ENCODE peak calls at places on chromosomes 6 and 20, in six cellular contexts. F is kidney epithelial cell, L is bronchial epithelial cell, I is ovary, T is spleen, B is fibroblast of lung. R is an unnamed sample.

GRCh38 chr6:121876721-121877120 is 441.3 kb downstream of the GJA1 start:
- DNase-seq in T (no peak), I (no peak), F (no peak), B (no peak), L (no peak), R (no peak)

GRCh38 chr20:4830212-4830607 is 108.5 kb downstream of the PRND start:
- DNase-seq in F (no peak), T (no peak), B (no peak), I (no peak), L (no peak), R (no peak)

GRCh38 chr6:51934098-51934497 is 153.3 kb downstream of the PKHD1 start:
- DNase-seq in L (peak), B (no peak), T (no peak), F (no peak), I (no peak), R (no peak)

GRCh38 chr6:35731414-35731735 is 5.5 kb upstream of the ARMC12 start:
- DNase-seq in T (peak), F (no peak), B (peak), L (peak), I (peak), R (peak)

GRCh38 chr20:7196481-7196880 is 429.0 kb downstream of the BMP2 start:
- DNase-seq in T (no peak), F (peak), B (peak), I (no peak), L (peak), R (peak)

GRCh38 chr20:62938105-62938888 is at the start of gene GID8:
- DNase-seq in L (peak), B (peak), I (no peak), T (peak), F (no peak), R (peak)

GRCh38 chr6:3987072-3987471 is 91.9 kb downstream of the FAM217A start:
- DNase-seq in L (no peak), T (no peak), B (peak), I (no peak), F (no peak), R (no peak)

GRCh38 chr6:91788501-91788900 is 1201.6 kb upstream of the MAP3K7 start:
- DNase-seq in B (no peak), I (no peak), L (no peak), T (no peak), F (no peak), R (no peak)

GRCh38 chr6:110325197-110325596 is 33.0 kb downstream of the METTL24 start:
- DNase-seq in T (no peak), F (no peak), B (peak), I (no peak), L (peak), R (peak)

GRCh38 chr20:57425150-57426013 is 34.2 kb downstream of the RBM38 start:
- DNase-seq in T (peak), F (no peak), L (no peak), I (no peak), B (peak), R (no peak)

GRCh38 chr20:9392892-9393857 is 121.2 kb upstream of the LAMP5 start:
- DNase-seq in T (no peak), F (no peak), L (peak), I (peak), B (peak), R (peak)

GRCh38 chr20:24990810-24991252 is 1.7 kb downstream of the APMAP start:
- DNase-seq in I (no peak), F (no peak), T (peak), B (no peak), L (peak), R (peak)

GRCh38 chr20:3744037-3744436 is 11.6 kb downstream of the HSPA12B start:
- DNase-seq in B (no peak), T (no peak), I (no peak), L (no peak), F (no peak), R (no peak)

GRCh38 chr20:59571591-59572314 is 32.6 kb upstream of the PHACTR3 start:
- DNase-seq in I (peak), F (peak), T (peak), L (peak), B (peak), R (peak)
- H3K4me3 ChIP-seq in I (peak), F (peak), T (peak), L (peak), B (peak), R (peak)

GRCh38 chr6:99802396-99803031 is 191.5 kb downstream of the MCHR2 start:
- DNase-seq in B (no peak), F (no peak), L (peak), T (no peak), I (no peak), R (peak)
- TF ChIP-seq CTCF in B (no peak), F (peak), L (peak), T (no peak), I (no peak), R (peak)

GRCh38 chr6:40996591-40997247 is 42.3 kb downstream of the UNC5CL start:
- DNase-seq in B (no peak), T (no peak), I (peak), F (no peak), L (peak), R (no peak)
- H3K4me3 ChIP-seq in B (no peak), T (no peak), I (no peak), F (no peak), L (no peak), R (no peak)

GRCh38 chr6:34189806-34190503 is 44.1 kb upstream of the GRM4 start:
- DNase-seq in B (no peak), T (peak), L (no peak), I (no peak), F (no peak), R (no peak)
- TF ChIP-seq CTCF in B (no peak), T (no peak), L (no peak), I (no peak), F (no peak), R (no peak)

GRCh38 chr20:32355417-32355841 is 2.7 kb upstream of the ASXL1 start:
- DNase-seq in L (no peak), T (no peak), B (no peak), I (no peak), F (no peak), R (no peak)
- H3K4me3 ChIP-seq in L (no peak), T (no peak), B (no peak), I (no peak), F (no peak), R (no peak)

GRCh38 chr6:99148111-99148510 is 200.4 kb upstream of the FBXL4 start:
- DNase-seq in L (no peak), T (no peak), I (no peak), F (no peak), B (no peak), R (no peak)

GRCh38 chr6:99146716-99147115 is 199.0 kb upstream of the FBXL4 start:
- DNase-seq in L (no peak), I (no peak), F (no peak), T (no peak), B (no peak), R (no peak)

GRCh38 chr6:99148761-99149160 is 200.7 kb downstream of the FAXC start:
- DNase-seq in I (no peak), B (no peak), T (no peak), L (no peak), F (no peak), R (no peak)

GRCh38 chr6:99152345-99152643 is 197.2 kb downstream of the FAXC start:
- DNase-seq in L (no peak), F (no peak), I (no peak), T (no peak), B (no peak), R (no peak)

DNA sequence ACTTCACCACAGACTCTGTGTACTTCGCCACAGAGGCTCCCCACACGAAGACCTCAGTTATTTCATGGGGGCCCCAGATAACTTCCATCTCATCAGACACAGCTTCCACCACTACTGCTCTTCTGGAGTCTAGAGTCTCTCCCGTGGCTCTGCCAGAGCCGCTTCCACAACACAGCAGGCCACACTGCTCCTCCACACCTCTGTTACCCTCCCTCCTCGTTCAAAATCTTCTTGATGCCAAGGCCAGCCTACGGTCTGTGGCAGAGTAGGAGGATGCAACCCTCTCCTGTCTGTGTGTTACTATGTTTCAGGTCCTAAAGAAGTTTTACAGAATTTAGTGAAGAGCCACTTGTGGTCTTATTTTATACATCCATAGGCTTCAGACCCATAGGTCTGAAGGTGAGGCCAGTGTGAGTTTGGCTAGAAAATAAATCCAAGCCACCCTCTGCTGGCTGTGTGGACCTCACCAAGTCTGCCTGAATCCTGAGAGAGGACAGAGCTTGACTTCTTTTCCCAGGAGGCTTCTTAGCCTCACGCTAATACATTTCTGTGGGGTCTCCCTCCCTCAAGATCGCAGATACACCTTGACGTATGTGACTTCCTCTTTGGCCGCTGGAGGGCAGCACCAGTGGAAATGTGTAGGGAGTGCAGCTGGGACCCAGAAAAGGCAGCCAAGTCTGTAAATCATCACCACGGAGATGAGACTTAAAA is 197.7 kb downstream of the FAXC start:
- DNase-seq in L (peak), T (no peak), B (peak), F (peak), I (no peak), R (peak)
- TF ChIP-seq CTCF in L (peak), T (peak), B (peak), F (peak), I (no peak), R (peak)

GRCh38 chr6:149963462-149964242 is at the start of gene ULBP1:
- DNase-seq in F (no peak), B (peak), I (peak), T (peak), L (peak), R (peak)
- H3K4me3 ChIP-seq in F (peak), B (peak), I (peak), T (peak), L (peak), R (peak)

GRCh38 chr20:10443936-10444335 is 8.8 kb downstream of the SLX4IP start:
- DNase-seq in F (no peak), L (no peak), B (no peak), I (no peak), T (no peak), R (no peak)
- TF ChIP-seq CTCF in F (no peak), L (no peak), B (no peak), I (no peak), T (no peak), R (no peak)

GRCh38 chr20:19885981-19886665 is 128.1 kb downstream of the RIN2 start:
- DNase-seq in I (peak), L (peak), F (no peak), T (no peak), B (peak), R (peak)

GRCh38 chr20:19888269-19888669 is 128.9 kb upstream of the NAA20 start:
- DNase-seq in B (no peak), T (no peak), I (no peak), L (peak), F (no peak), R (peak)

GRCh38 chr20:19887566-19888268 is 129.4 kb upstream of the NAA20 start:
- DNase-seq in T (no peak), I (no peak), B (peak), L (no peak), F (no peak), R (no peak)

GRCh38 chr20:19885576-19885956 is 127.5 kb downstream of the RIN2 start:
- DNase-seq in I (no peak), B (no peak), L (peak), F (no peak), T (no peak), R (peak)

DNA sequence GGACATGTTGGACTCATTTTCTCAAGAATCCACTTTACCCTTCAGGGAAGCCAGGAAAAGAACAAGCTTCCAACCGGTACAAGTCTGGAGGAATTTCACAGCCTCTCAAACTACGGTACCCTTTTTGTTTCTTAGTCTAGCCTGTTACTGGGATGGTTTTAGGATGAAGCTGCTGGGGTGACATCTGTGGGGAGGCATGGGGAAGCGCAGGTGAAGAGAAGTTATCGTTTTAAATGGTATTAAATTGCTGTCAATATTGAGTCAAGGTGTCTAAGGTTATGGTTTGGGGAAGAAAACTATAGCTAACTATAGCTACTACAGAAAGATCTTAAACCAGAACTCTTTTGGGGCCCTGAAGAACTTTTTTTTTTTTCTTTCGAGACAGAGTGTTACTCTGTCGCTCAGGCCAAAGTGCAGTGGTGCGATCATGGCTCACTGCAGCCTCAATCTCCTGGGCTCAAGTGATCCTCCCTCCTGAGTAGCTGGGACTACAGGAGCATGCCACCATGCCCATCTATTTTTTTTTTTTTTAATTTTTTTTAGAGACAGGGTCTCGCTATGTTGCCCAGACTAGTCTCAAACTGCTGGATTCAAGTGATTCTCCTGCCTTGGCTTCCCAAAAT is 128.7 kb downstream of the RIN2 start:
- DNase-seq in T (no peak), L (peak), I (no peak), B (peak), F (no peak), R (peak)
- H3K4me3 ChIP-seq in T (peak), L (no peak), I (no peak), B (peak), F (no peak), R (no peak)

DNA sequence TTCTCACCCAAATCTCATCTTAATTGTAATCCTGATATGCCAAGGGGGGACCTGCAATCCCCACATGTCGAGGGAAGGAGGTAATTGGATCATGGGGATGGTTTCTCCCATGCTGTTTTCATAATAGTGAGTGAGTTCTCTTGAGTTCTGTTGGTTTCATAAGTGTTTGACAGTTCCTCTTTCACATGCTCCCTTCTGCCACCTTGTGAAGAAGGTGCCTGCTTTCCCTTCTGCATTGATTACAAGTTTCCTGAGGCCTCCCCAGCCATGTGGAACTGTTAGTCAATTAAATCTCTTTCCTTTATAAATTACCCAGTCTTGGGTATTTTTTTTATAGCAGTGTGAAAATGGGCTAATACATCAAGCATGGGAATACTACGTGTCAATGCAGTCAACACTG is 925.0 kb upstream of the MAN1A1 start:
- DNase-seq in I (no peak), B (no peak), F (no peak), T (no peak), L (no peak), R (no peak)
- TF ChIP-seq CTCF in I (no peak), B (no peak), F (no peak), T (no peak), L (no peak), R (no peak)

R was measured in epithelial cell of esophagus.